ENCODE peak calls at places on chromosomes 16 and 17, in six cellular contexts. V is sigmoid colon, Z is foreskin fibroblast, N is A549, H is AG04449, K is astrocyte. M is an unnamed sample.

GRCh38 chr17:57705921-57706695 is 39.0 kb downstream of the CCDC182 start:
- DNase-seq in V (no peak), Z (no peak), N (no peak), H (no peak), K (no peak), M (no peak)

GRCh38 chr16:12780467-12780866 is 23.2 kb downstream of the CPPED1 start:
- DNase-seq in V (no peak), Z (no peak), N (no peak), H (no peak), K (no peak), M (no peak)

GRCh38 chr16:66516172-66516807 is 33.6 kb downstream of the TK2 start:
- DNase-seq in V (no peak), Z (no peak), N (no peak), H (no peak), K (no peak), M (no peak)

GRCh38 chr16:86772231-86772510 is 193.8 kb downstream of the FOXL1 start:
- DNase-seq in V (no peak), Z (peak), N (no peak), H (no peak), K (peak), M (peak)

GRCh38 chr17:40510328-40510648 is 8.9 kb upstream of the TNS4 start:
- DNase-seq in V (peak), Z (peak), N (peak), H (no peak), K (peak), M (peak)

GRCh38 chr17:13510062-13510461 is 91.7 kb downstream of the HS3ST3A1 start:
- DNase-seq in V (no peak), Z (peak), N (no peak), H (no peak), K (peak), M (no peak)

GRCh38 chr16:88430185-88430523 is 22.9 kb upstream of the ZFPM1 start:
- DNase-seq in V (no peak), Z (no peak), N (no peak), H (no peak), K (no peak), M (no peak)

GRCh38 chr17:2309338-2310143 is 5.8 kb downstream of the SRR start:
- DNase-seq in V (no peak), Z (peak), N (no peak), H (no peak), K (no peak), M (no peak)

GRCh38 chr16:3012828-3013420 is at the start of gene CLDN9:
- DNase-seq in V (no peak), Z (no peak), N (no peak), H (no peak), K (no peak), M (no peak)

GRCh38 chr17:17498606-17499301 is 2.6 kb upstream of the RASD1 start:
- DNase-seq in V (peak), Z (no peak), N (no peak), H (no peak), K (no peak), M (no peak)

GRCh38 chr16:81650982-81651562 is 128.0 kb upstream of the PLCG2 start:
- DNase-seq in V (peak), Z (no peak), N (no peak), H (no peak), K (peak), M (peak)

GRCh38 chr17:33291248-33292183 is 1.6 kb downstream of the ASIC2 start:
- DNase-seq in V (no peak), Z (peak), N (peak), H (no peak), K (peak), M (no peak)

GRCh38 chr17:10598620-10599019 is 49.2 kb upstream of the MYH2 start:
- DNase-seq in V (no peak), Z (no peak), N (no peak), H (no peak), K (no peak), M (no peak)

GRCh38 chr17:39605492-39606433 is 2.0 kb downstream of the NEUROD2 start:
- DNase-seq in V (no peak), Z (no peak), N (peak), H (no peak), K (no peak), M (no peak)

GRCh38 chr17:61619493-61619892 is 28.5 kb upstream of the NACA2 start:
- DNase-seq in V (no peak), Z (no peak), N (peak), H (no peak), K (no peak), M (no peak)

GRCh38 chr17:76163919-76164318 is 22.9 kb upstream of the FOXJ1 start:
- DNase-seq in V (no peak), Z (no peak), N (no peak), H (no peak), K (no peak), M (no peak)

GRCh38 chr17:76166906-76167305 is 25.9 kb upstream of the FOXJ1 start:
- DNase-seq in V (no peak), Z (no peak), N (no peak), H (no peak), K (no peak), M (no peak)

GRCh38 chr17:76164331-76164730 is 23.3 kb upstream of the FOXJ1 start:
- DNase-seq in V (no peak), Z (no peak), N (no peak), H (no peak), K (no peak), M (no peak)

GRCh38 chr17:76170114-76170513 is 29.1 kb upstream of the FOXJ1 start:
- DNase-seq in V (no peak), Z (no peak), N (no peak), H (no peak), K (no peak), M (no peak)

GRCh38 chr17:76166168-76166567 is 25.1 kb upstream of the FOXJ1 start:
- DNase-seq in V (no peak), Z (peak), N (no peak), H (no peak), K (peak), M (no peak)
- TF ChIP-seq CTCF in V (no peak), Z (no peak), N (no peak), H (no peak), K (no peak), M (peak)

DNA sequence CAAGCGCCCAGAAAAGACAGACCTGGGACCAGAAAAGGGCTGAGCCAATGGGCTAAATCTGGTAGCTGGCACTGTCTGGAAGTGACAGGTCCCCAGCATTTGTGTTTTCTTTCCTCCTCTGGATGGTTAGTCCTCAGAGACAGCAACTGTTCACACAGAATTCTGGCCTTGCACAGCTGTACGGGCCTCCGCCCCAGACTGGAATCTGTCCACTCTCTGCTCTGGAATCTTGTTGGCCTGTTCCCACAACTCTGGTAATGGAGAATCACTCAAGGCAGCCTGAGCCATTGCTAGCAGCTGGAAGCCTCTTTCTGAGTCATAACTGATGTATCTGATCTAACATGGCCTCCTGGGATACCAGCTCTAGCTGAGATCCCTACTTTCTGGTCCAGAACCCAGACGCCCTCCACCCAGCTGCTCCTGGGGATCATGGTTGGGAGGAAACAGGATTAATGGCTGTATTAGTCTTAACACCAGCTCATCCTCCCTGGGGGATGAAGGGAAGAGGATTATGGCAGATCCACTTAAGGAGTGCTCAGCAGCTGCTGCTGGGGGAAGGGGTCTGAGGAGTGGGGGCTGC is 9.1 kb downstream of the ZNF668 start:
- DNase-seq in V (peak), Z (peak), N (peak), H (peak), K (peak), M (peak)
- H3K4me3 ChIP-seq in V (no peak), Z (no peak), N (no peak), H (no peak), K (no peak), M (no peak)

GRCh38 chr17:48915459-48916282 is 7.5 kb downstream of the UBE2Z start:
- DNase-seq in V (no peak), Z (peak), N (peak), H (peak), K (peak), M (peak)
- TF ChIP-seq CTCF in V (no peak), Z (no peak), N (no peak), H (no peak), K (no peak), M (no peak)

GRCh38 chr17:9021985-9022552 is 759 bp downstream of the NTN1 start:
- DNase-seq in V (peak), Z (no peak), N (no peak), H (no peak), K (peak), M (no peak)
- H3K4me3 ChIP-seq in V (peak), Z (peak), N (peak), H (peak), K (peak), M (peak)

GRCh38 chr17:21119945-21120249 is 6.9 kb upstream of the DHRS7B start:
- DNase-seq in V (no peak), Z (no peak), N (no peak), H (no peak), K (no peak), M (no peak)
- TF ChIP-seq CTCF in V (no peak), Z (no peak), N (no peak), H (no peak), K (no peak), M (no peak)